ENCODE peak calls at places on chromosomes 1 and 21, in seven cellular contexts. A is cardiac muscle cell, F is Peyer's patch, U is mammary epithelial cell, O is Panc1, Y is left ventricle myocardium inferior, P is colonic mucosa. G is an unnamed sample. For H3K4me1, the result is how much of the 10 kb centered on the place peaks cover.

GRCh38 chr1:178960781-178961180 is 64.9 kb upstream of the FAM20B start:
- DNase-seq in Y (no peak), P (no peak), U (no peak), A (no peak), O (no peak), F (no peak), G (no peak)

GRCh38 chr1:248618878-248619277 is 16.0 kb downstream of the OR2T11 start:
- DNase-seq in Y (peak), O (peak), F (peak), U (peak), P (peak), A (no peak), G (peak)

GRCh38 chr1:161071886-161072371 is 2.2 kb upstream of the ARHGAP30 start:
- DNase-seq in F (peak), A (peak), Y (peak), O (peak), U (no peak), P (peak), G (peak)

GRCh38 chr1:214404571-214405213 is 123.7 kb downstream of the SMYD2 start:
- DNase-seq in U (peak), P (no peak), Y (no peak), F (no peak), A (no peak), O (no peak), G (no peak)

GRCh38 chr1:183595537-183595936 is 5.3 kb upstream of the NCF2 start:
- DNase-seq in F (no peak), Y (no peak), U (no peak), O (no peak), P (no peak), A (no peak), G (no peak)

GRCh38 chr21:20443558-20444155 is 554.6 kb upstream of the NCAM2 start:
- DNase-seq in A (peak), F (no peak), U (no peak), O (no peak), Y (no peak), P (no peak), G (no peak)

GRCh38 chr1:29210278-29211085 is 20.3 kb downstream of the MECR start:
- DNase-seq in Y (no peak), P (no peak), U (no peak), F (no peak), A (no peak), O (no peak), G (no peak)

GRCh38 chr1:226653311-226653921 is 85.7 kb downstream of the ITPKB start:
- DNase-seq in Y (peak), U (no peak), O (no peak), P (no peak), F (no peak), A (no peak), G (no peak)

GRCh38 chr1:59985901-59986735 is 59.5 kb upstream of the CYP2J2 start:
- DNase-seq in A (no peak), U (no peak), F (no peak), Y (no peak), O (no peak), P (no peak), G (no peak)

GRCh38 chr1:163528710-163529348 is 207.1 kb downstream of the NUF2 start:
- DNase-seq in Y (no peak), O (peak), F (no peak), P (peak), U (peak), A (peak), G (no peak)

GRCh38 chr1:171743014-171743870 is 1.4 kb upstream of the VAMP4 start:
- DNase-seq in O (peak), F (no peak), A (peak), P (peak), U (peak), Y (no peak), G (peak)

GRCh38 chr1:226626577-226626956 is 78.0 kb downstream of the STUM start:
- DNase-seq in P (peak), Y (peak), F (peak), A (peak), U (peak), O (peak), G (peak)

GRCh38 chr1:107991371-107992066 is 26.5 kb upstream of the VAV3 start:
- DNase-seq in F (no peak), P (no peak), Y (no peak), U (peak), A (no peak), O (no peak), G (peak)

GRCh38 chr1:150156868-150157603 is 7.3 kb downstream of the PLEKHO1 start:
- DNase-seq in F (no peak), O (no peak), A (no peak), U (no peak), P (no peak), Y (no peak), G (peak)

GRCh38 chr1:151763990-151764389 is 694 bp upstream of the MRPL9 start:
- DNase-seq in Y (no peak), P (no peak), F (no peak), O (no peak), A (no peak), U (no peak), G (peak)

GRCh38 chr1:19405761-19406481 is 79.4 kb downstream of the CAPZB start:
- DNase-seq in O (no peak), F (no peak), A (no peak), U (no peak), Y (no peak), P (peak), G (no peak)

GRCh38 chr1:27142464-27142863 is 12.5 kb downstream of the SLC9A1 start:
- DNase-seq in U (peak), P (no peak), A (no peak), F (no peak), O (no peak), Y (no peak), G (no peak)

GRCh38 chr1:61636392-61636791 is 88.5 kb downstream of the TM2D1 start:
- DNase-seq in Y (no peak), P (no peak), F (no peak), A (no peak), U (no peak), O (no peak), G (no peak)

GRCh38 chr1:15083578-15083977 is 70.0 kb upstream of the TMEM51 start:
- DNase-seq in U (peak), P (no peak), F (no peak), Y (no peak), O (no peak), A (no peak), G (no peak)

GRCh38 chr1:28759257-28759656 is 22.5 kb downstream of the YTHDF2 start:
- DNase-seq in A (no peak), P (no peak), Y (no peak), O (no peak), F (no peak), U (no peak), G (no peak)

GRCh38 chr21:38596264-38597042 is 98.2 kb upstream of the ERG start:
- DNase-seq in O (no peak), A (no peak), U (peak), P (no peak), Y (no peak), F (no peak), G (no peak)

GRCh38 chr1:94349853-94350252 is 68.3 kb upstream of the ABCD3 start:
- DNase-seq in O (no peak), A (no peak), P (no peak), U (no peak), Y (no peak), F (no peak), G (no peak)

GRCh38 chr1:18820791-18821641 is 38.4 kb downstream of the TAS1R2 start:
- DNase-seq in Y (peak), F (peak), P (peak), A (peak), O (peak), U (peak), G (peak)

GRCh38 chr1:54311506-54311905 is 94.7 kb downstream of the SSBP3 start:
- DNase-seq in O (no peak), U (no peak), Y (no peak), A (no peak), P (no peak), F (no peak), G (peak)

GRCh38 chr1:21451981-21452411 is 12.1 kb downstream of the NBPF3 start:
- DNase-seq in A (no peak), F (no peak), P (no peak), U (no peak), O (no peak), Y (no peak), G (no peak)

GRCh38 chr1:245583081-245583480 is 428.3 kb downstream of the KIF26B start:
- DNase-seq in P (no peak), F (no peak), U (no peak), Y (no peak), A (no peak), O (no peak), G (no peak)

GRCh38 chr1:245588250-245588649 is 433.5 kb downstream of the KIF26B start:
- DNase-seq in U (no peak), F (no peak), O (no peak), Y (no peak), P (no peak), A (peak), G (no peak)

GRCh38 chr1:245587435-245588105 is 432.8 kb downstream of the KIF26B start:
- DNase-seq in O (no peak), U (no peak), A (peak), F (no peak), Y (no peak), P (no peak), G (peak)

GRCh38 chr1:245583575-245584330 is 429.0 kb downstream of the KIF26B start:
- DNase-seq in A (no peak), Y (no peak), U (no peak), F (no peak), O (no peak), P (no peak), G (peak)

DNA sequence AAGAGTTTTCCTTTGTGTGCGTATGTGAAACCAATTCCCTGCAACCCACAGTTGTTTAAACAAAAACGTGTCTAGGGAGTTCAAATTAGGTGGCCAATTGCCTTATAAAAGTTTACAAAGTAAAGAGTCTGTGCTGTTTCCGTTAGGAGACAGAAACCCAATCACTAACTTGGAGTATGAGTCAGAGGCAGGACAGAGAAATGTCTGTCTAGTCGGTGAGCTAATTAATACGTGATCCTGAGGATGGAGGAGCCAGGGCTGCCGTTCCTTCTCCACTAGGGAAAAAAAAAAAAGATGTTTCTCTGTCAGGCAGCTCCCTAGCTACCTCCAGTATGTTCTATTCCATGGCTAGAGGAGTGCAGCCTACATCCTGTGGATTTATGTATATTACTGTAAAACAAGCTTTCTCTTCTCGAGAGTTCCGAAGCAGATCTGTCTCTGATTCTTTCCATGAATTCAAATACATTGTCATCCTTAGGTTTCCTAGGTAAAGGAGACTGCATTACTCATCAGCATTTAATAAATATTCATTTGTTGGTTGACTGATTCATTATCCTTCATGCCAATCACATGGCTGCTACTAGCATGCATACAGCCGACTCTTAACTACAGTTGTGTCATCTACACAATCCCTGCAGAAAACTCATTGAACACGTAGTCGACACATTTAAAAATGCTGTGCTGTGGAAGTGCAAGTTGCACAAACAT is 430.6 kb downstream of the KIF26B start:
- DNase-seq in A (no peak), O (no peak), P (no peak), Y (no peak), U (peak), F (no peak), G (peak)
- TF ChIP-seq CTCF in A (no peak), O (no peak), P (no peak), Y (no peak), U (no peak), F (no peak), G (no peak)

GRCh38 chr1:203181586-203182376 is 4.7 kb downstream of the CHI3L1 start:
- DNase-seq in P (no peak), F (peak), U (no peak), O (no peak), A (no peak), Y (no peak), G (peak)
- H3K4me1 ChIP-seq in P (under half), F (under half), U (under half), O (under half), A (under half), Y (under half), G (under half)

GRCh38 chr1:154975409-154976205 is 1.1 kb downstream of the CKS1B start:
- DNase-seq in Y (peak), F (peak), O (no peak), U (peak), P (peak), A (peak), G (peak)
- H3K27ac ChIP-seq in Y (peak), F (peak), O (peak), U (peak), P (peak), A (peak), G (peak)

GRCh38 chr1:202005958-202006357 is 4.4 kb upstream of the ELF3 start:
- DNase-seq in Y (no peak), O (no peak), P (no peak), U (no peak), A (peak), F (no peak), G (peak)
- TF ChIP-seq CTCF in Y (peak), O (peak), P (no peak), U (peak), A (peak), F (no peak), G (peak)

DNA sequence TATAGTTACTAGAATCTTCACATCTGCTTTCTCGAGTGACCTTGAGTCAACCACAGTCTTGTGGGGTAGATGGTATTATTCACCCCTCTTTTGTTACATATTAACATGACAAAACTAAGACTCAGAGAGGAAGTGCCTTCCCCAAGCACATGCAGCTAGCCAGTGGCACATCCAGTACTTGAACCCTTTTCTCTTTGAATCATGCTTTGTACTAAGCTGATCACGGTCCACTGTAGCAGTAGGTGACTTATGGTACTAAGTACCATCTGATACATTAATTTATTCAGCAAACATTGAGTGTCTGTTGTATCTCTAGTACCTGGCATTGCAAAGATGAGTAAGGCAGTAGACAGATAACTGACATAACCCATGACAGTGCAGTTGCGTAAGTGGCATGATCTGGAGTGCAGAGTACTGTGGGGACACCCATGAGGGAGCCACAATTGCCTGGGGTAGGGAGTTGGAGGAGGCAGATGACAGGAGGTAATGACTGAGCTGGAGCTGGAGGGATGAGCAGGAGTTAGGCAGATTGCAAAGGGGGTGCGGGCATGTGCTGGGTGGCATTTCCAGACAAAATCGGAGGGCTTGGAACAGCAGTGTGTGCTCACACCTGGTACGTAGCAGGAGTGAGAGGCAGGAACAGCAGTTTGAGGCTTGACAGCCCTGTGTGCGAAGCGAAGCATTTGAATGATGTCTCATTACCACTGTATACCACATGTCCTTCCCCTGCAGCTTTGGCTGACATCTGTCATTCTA is 29.8 kb downstream of the UCK2 start:
- DNase-seq in O (no peak), F (no peak), U (peak), P (peak), A (no peak), Y (no peak), G (peak)
- H3K4me1 ChIP-seq in O (under half), F (under half), U (under half), P (under half), A (under half), Y (half or more), G (under half)

GRCh38 chr1:218426343-218426657 is 81.2 kb downstream of the TGFB2 start:
- DNase-seq in Y (no peak), O (no peak), F (no peak), A (no peak), P (no peak), U (peak), G (no peak)
- H3K27ac ChIP-seq in Y (peak), O (peak), F (no peak), A (peak), P (no peak), U (peak), G (peak)

GRCh38 chr1:230069813-230070212 is 2.8 kb downstream of the GALNT2 start:
- DNase-seq in U (peak), A (peak), F (no peak), O (no peak), Y (no peak), P (no peak), G (no peak)

GRCh38 chr1:230067441-230067870 is 418 bp downstream of the GALNT2 start:
- DNase-seq in F (peak), Y (no peak), A (peak), P (peak), O (no peak), U (peak), G (peak)

GRCh38 chr1:230068952-230069684 is 2.1 kb downstream of the GALNT2 start:
- DNase-seq in O (no peak), P (peak), Y (no peak), U (no peak), A (peak), F (no peak), G (peak)

GRCh38 chr1:230066466-230067404 is at the start of gene GALNT2:
- DNase-seq in P (peak), Y (peak), O (no peak), A (peak), F (peak), U (peak), G (peak)

DNA sequence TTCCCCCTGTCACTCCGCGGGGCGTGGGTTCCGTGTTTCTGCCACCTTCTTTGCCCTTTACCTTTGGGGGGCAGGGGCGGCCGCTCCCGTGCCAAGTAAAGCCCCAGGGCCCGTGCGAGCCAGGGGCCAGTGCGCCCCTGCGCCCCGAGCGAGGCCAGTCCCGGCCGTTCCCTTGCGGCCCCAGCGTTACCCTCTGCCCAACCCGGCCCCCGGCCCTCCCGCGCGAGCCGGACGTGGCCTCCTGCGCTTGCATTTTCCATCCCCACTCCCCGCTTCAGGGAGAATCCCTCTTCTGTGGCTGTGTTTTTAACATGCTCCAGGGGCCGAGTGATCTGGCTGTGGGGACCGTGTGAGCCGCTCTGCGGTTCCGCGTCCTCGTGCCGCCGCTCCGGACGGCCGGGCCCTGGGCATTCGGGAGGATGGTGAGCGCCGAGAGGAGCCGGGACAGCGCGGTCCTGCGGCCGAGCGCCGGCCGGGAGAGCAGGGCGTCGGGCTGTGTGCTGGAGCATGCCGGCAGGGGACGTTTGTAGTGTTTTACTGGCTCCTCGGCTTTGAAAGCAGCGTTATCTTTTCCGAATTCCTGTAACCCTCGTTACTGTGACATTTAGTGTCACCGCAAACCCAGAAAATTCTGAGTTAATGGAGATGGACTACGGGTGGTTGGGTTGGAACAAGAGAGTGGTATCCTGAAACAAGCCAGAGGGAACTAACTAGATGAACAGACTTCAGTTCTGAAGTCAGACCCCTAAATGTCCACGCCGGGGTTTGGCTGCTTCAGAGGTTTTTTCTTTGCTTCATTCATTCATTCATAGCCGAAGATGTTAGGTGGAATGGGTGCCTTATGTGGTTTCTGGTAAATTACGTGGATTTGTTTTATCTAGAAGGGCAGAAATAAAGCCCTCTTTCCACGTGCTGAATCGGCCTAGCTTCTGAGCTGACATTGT is 1.1 kb downstream of the GALNT2 start:
- DNase-seq in P (peak), Y (peak), F (peak), O (no peak), U (peak), A (peak), G (peak)
- TF ChIP-seq CTCF in P (no peak), Y (peak), F (no peak), O (no peak), U (no peak), A (peak), G (no peak)

GRCh38 chr21:26553921-26554320 is 19.2 kb downstream of the CYYR1 start:
- DNase-seq in Y (no peak), O (no peak), P (no peak), U (no peak), F (no peak), A (no peak), G (no peak)
- H3K4me1 ChIP-seq in Y (under half), O (under half), P (under half), U (under half), F (under half), A (under half), G (under half)

DNA sequence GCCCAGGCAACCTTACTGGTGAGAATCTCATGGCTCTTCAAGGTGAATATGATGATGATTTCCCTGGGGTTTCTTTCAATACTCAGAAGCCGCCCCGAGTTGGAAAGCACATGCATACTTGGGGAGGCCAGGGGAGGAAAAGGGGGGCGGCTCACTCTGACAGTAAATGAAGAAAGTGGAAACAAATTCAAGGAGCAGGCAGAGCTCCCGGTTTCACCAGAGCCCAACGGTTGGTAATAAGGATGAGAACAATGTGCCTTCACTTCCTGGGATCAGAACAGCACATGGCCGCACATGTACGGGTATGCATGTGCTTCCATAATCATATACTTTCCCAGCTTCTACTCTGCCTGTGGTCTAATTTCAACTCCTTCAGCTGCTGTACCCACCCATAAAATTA is 3.8 kb upstream of the ARHGEF2 start:
- DNase-seq in A (no peak), Y (no peak), O (no peak), U (no peak), P (no peak), F (no peak), G (no peak)
- H3K27ac ChIP-seq in A (no peak), Y (peak), O (peak), U (peak), P (peak), F (peak), G (peak)